ENCODE peak calls at places on chromosomes 16 and 17, in six cellular contexts. U is WTC11, K is tibial nerve, H is cardiac muscle cell, M is tibial artery, D is AG10803. G is an unnamed sample.

GRCh38 chr17:45235071-45236001 is 13.7 kb downstream of the FMNL1 start:
- DNase-seq in U (peak; percentile 94), M (peak; percentile 76), K (peak; percentile 90), D (peak; percentile 69), H (peak; percentile 84), G (peak; percentile 87)

GRCh38 chr17:64572682-64573154 is 65.9 kb downstream of the CEP95 start:
- DNase-seq in H (no peak), D (peak; percentile 88), M (no peak), K (no peak), U (no peak), G (no peak)

GRCh38 chr16:75591001-75591852 is 25.0 kb downstream of the GABARAPL2 start:
- DNase-seq in K (peak; percentile 28), D (peak; percentile 77), M (peak; percentile 68), H (peak; percentile 72), U (no peak), G (no peak)

GRCh38 chr16:79595261-79595660 is 5.3 kb downstream of the MAF start:
- DNase-seq in M (no peak), D (peak; percentile 8), H (no peak), U (no peak), K (no peak), G (no peak)

GRCh38 chr16:27991876-27992275 is 71.6 kb downstream of the GSG1L start:
- DNase-seq in M (no peak), D (no peak), H (no peak), K (no peak), U (no peak), G (no peak)

GRCh38 chr17:29156781-29157180 is 23.4 kb downstream of the MYO18A start:
- DNase-seq in U (no peak), H (no peak), D (no peak), M (no peak), K (no peak), G (no peak)

GRCh38 chr16:84817206-84817605 is 2.6 kb upstream of the CRISPLD2 start:
- DNase-seq in M (no peak), U (no peak), K (no peak), H (no peak), D (no peak), G (no peak)

GRCh38 chr17:35428229-35428628 is 4.1 kb downstream of the SLFN12 start:
- DNase-seq in U (no peak), D (no peak), H (no peak), K (no peak), M (no peak), G (no peak)

GRCh38 chr17:2059125-2059836 is 4.4 kb downstream of the HIC1 start:
- DNase-seq in M (peak; percentile 55), U (no peak), K (no peak), H (no peak), D (no peak), G (no peak)

GRCh38 chr17:16222406-16222805 is 5.4 kb downstream of the PIGL start:
- DNase-seq in U (no peak), D (no peak), M (no peak), K (no peak), H (no peak), G (no peak)
- TF ChIP-seq CTCF in U (no peak), D (no peak), M (no peak), K (no peak), H (no peak), G (no peak)

GRCh38 chr17:10357768-10358167 is 15.0 kb downstream of the MYH13 start:
- DNase-seq in U (peak; percentile 72), K (no peak), H (no peak), D (no peak), M (no peak), G (no peak)

GRCh38 chr17:10349403-10349802 is 23.4 kb downstream of the MYH13 start:
- DNase-seq in U (peak; percentile 50), D (no peak), H (no peak), K (no peak), M (no peak), G (no peak)

GRCh38 chr17:10352866-10353265 is 19.9 kb downstream of the MYH13 start:
- DNase-seq in D (no peak), K (no peak), U (no peak), H (no peak), M (no peak), G (no peak)
- TF ChIP-seq CTCF in D (no peak), K (no peak), U (no peak), H (no peak), M (no peak), G (no peak)

GRCh38 chr16:49183911-49184310 is 97.7 kb downstream of the CBLN1 start:
- DNase-seq in K (no peak), M (no peak), H (peak; percentile 62), D (no peak), U (peak; percentile 71), G (peak; percentile 9)
- TF ChIP-seq CTCF in K (no peak), M (no peak), H (no peak), D (peak; percentile 4), U (peak; percentile 78), G (peak; percentile 61)

GRCh38 chr17:42049834-42050359 is 504 bp downstream of the C17orf113 start:
- DNase-seq in D (no peak), K (no peak), H (no peak), U (no peak), M (no peak), G (no peak)
- TF ChIP-seq CTCF in D (no peak), K (no peak), H (no peak), U (no peak), M (no peak), G (no peak)

GRCh38 chr17:13113821-13114525 is 96.1 kb upstream of the ELAC2 start:
- DNase-seq in M (no peak), H (no peak), U (no peak), D (no peak), K (no peak), G (no peak)

GRCh38 chr17:13117616-13118015 is 99.8 kb upstream of the ELAC2 start:
- DNase-seq in M (no peak), K (no peak), H (no peak), D (peak; percentile 3), U (no peak), G (no peak)

GRCh38 chr17:13118311-13118710 is 100.5 kb upstream of the ELAC2 start:
- DNase-seq in H (no peak), M (no peak), U (no peak), D (no peak), K (no peak), G (no peak)

GRCh38 chr17:13114601-13115024 is 96.8 kb upstream of the ELAC2 start:
- DNase-seq in H (peak; percentile 76), K (peak; percentile 8), U (peak; percentile 69), D (peak; percentile 86), M (no peak), G (peak; percentile 59)
- TF ChIP-seq CTCF in H (peak; percentile 91), K (no peak), U (peak; percentile 70), D (peak; percentile 93), M (no peak), G (peak; percentile 89)

DNA sequence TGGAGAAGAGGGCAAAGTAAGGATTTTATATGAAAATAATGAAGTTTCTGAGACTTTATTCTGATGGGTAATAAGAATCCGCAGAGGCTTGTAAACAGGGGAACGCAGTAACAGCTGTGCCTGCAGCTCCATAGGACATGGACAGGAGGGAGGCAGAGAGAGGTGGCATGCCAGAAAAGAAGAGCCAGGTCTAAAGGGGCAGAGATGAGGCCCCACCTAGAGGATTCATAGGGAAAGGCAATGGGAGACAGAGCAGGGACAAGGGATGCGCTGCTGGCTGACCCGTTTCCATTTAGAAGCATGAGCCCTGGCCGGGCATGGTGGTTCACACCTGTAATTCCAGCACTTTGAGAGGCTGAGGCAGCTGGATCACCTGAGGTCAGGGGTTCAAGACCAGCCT is 340.3 kb upstream of the CDH5 start:
- DNase-seq in U (peak; percentile 52), H (peak; percentile 33), D (peak; percentile 21), K (no peak), M (no peak), G (no peak)
- TF ChIP-seq CTCF in U (no peak), H (peak; percentile 47), D (peak; percentile 49), K (no peak), M (no peak), G (peak; percentile 36)

DNA sequence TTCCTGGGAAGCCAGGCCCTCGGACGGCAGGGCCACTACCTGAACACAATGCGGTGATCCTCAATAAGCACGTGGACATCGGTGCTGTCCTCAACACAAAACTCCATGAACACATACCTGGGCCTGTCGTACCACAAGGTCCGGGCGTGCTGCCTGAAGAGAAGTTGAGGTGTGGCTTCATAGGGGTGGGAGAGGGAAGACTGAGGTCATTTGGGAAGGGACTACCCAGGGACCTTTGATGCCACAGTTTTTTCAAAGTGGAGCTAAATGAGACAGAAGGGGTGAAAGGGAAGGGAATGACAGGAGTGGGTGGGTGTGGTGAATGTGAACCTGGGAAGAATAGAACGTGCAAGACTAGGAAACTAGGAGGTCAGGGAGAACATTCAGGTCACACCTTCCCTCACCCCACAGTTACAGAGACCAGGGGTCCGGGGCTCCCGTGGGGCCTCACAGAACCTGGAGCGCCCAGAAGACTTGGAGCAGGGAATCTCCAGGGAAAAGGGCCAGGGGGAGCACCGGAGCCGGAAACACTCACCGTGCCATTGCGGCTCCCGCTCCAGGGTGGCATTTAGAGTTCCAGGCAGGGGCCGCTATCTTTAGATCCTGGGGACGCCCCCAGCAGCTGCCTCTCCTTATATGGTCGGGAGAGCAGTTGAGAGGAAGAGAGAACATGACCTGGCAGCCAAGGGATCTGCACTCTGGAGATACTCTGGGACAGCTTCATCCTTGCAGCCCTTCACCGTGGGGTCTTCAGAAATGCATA is at the start of gene PTGES3L:
- DNase-seq in K (no peak), D (no peak), U (peak; percentile 56), H (peak; percentile 93), M (peak; percentile 35), G (no peak)
- TF ChIP-seq CTCF in K (no peak), D (no peak), U (no peak), H (peak; percentile 3), M (no peak), G (no peak)

DNA sequence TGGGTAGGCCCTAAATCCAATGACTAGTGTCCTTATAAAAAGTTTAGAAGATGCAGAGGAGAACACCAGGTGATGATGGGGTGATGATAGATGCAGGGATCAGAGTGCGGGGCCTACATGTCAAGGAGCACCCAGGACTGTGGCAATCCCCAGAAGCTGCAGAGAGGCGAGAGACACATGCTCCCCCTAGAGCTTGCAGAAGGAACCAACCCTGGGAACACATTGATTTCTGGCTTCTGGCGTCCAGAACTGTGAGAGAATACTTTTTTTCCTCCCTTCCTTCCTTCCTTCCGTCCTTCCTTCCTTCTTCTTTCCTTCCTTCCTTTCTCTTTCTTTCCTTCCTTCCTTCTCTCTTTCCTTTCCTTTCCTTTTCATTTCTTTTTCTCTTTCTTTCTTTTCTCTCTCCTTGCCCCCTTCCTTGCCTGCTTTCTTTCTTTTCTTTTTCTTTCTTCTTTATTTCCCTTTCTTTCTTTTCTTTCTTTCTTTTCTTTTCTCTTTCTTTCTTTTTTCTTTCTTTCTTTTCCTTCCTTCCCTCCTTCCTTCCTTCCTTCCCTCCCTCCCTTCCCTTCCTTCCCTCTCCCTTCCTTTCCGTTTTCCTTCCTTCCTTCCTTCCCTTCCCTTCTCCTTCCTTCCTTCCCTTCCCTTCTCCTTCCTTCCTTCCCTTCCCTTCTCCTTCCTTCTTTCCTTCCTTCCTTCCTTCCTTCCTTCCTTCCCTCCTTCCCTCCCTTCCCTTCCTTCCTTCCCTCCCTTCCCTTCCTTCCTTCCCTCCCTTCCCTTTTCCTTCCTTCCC is 134.3 kb downstream of the HAPSTR1 start:
- DNase-seq in M (no peak), D (peak; percentile 5), K (no peak), H (peak; percentile 41), U (peak; percentile 48), G (no peak)
- TF ChIP-seq CTCF in M (no peak), D (peak; percentile 43), K (no peak), H (no peak), U (peak; percentile 60), G (peak; percentile 50)

G was measured in neural crest cell.